ENCODE peak calls at places on chromosome 15, in eight cellular contexts. I is pancreas, M is fibroblast of mammary gland, F is kidney, R is kidney epithelial cell, N is epithelial cell of proximal tubule, L is choroid plexus epithelial cell, E is BJ. W is an unnamed sample.

GRCh38 chr15:35306361-35306981 is 221.4 kb upstream of the NANOGP8 start:
- DNase-seq in I (no peak), M (peak), F (no peak), R (peak), N (peak), L (peak), E (no peak), W (peak)

GRCh38 chr15:100903191-100903590 is 16.0 kb upstream of the LRRK1 start:
- DNase-seq in I (no peak), M (no peak), F (no peak), R (no peak), N (no peak), L (no peak), E (no peak), W (no peak)

GRCh38 chr15:40807888-40808194 is 568 bp upstream of the DNAJC17 start:
- DNase-seq in I (no peak), M (peak), F (no peak), R (no peak), N (no peak), L (no peak), E (no peak), W (no peak)

GRCh38 chr15:88904808-88905327 is 8.3 kb downstream of the MFGE8 start:
- DNase-seq in I (peak), M (peak), F (peak), R (no peak), N (no peak), L (peak), E (peak), W (no peak)

GRCh38 chr15:56869573-56869972 is 48.9 kb upstream of the TCF12 start:
- DNase-seq in I (peak), M (peak), F (no peak), R (no peak), N (no peak), L (peak), E (no peak), W (no peak)

GRCh38 chr15:36407647-36408046 is 171.8 kb upstream of the CDIN1 start:
- DNase-seq in I (no peak), M (peak), F (no peak), R (peak), N (peak), L (peak), E (peak), W (no peak)

GRCh38 chr15:59222106-59222505 is 15.5 kb downstream of the LDHAL6B start:
- DNase-seq in I (no peak), M (peak), F (no peak), R (peak), N (no peak), L (peak), E (peak), W (no peak)

GRCh38 chr15:31523655-31524049 is 197.0 kb downstream of the KLF13 start:
- DNase-seq in I (no peak), M (no peak), F (no peak), R (no peak), N (no peak), L (no peak), E (no peak), W (no peak)

GRCh38 chr15:78749831-78750230 is 61.4 kb downstream of the ADAMTS7 start:
- DNase-seq in I (no peak), M (no peak), F (peak), R (no peak), N (no peak), L (no peak), E (no peak), W (no peak)

GRCh38 chr15:90685688-90686434 is 31.3 kb upstream of the BLM start:
- DNase-seq in I (no peak), M (no peak), F (no peak), R (no peak), N (no peak), L (no peak), E (no peak), W (no peak)

GRCh38 chr15:80367661-80368060 is 36.5 kb upstream of the ARNT2 start:
- DNase-seq in I (no peak), M (peak), F (no peak), R (no peak), N (no peak), L (peak), E (no peak), W (no peak)

GRCh38 chr15:57647071-57647790 is 55.5 kb downstream of the MYZAP start:
- DNase-seq in I (no peak), M (no peak), F (no peak), R (no peak), N (no peak), L (no peak), E (no peak), W (no peak)

GRCh38 chr15:48458876-48459275 is 127.6 kb downstream of the DUT start:
- DNase-seq in I (no peak), M (peak), F (no peak), R (no peak), N (no peak), L (no peak), E (no peak), W (no peak)

GRCh38 chr15:84749111-84749991 is 959 bp downstream of the ZNF592 start:
- DNase-seq in I (peak), M (peak), F (peak), R (no peak), N (no peak), L (peak), E (no peak), W (no peak)

GRCh38 chr15:90101969-90102890 is at the start of gene IDH2:
- DNase-seq in I (peak), M (peak), F (peak), R (no peak), N (no peak), L (peak), E (no peak), W (no peak)

GRCh38 chr15:92654662-92655061 is 913 bp downstream of the FAM174B start:
- DNase-seq in I (no peak), M (no peak), F (no peak), R (no peak), N (no peak), L (no peak), E (no peak), W (no peak)

GRCh38 chr15:92653366-92653765 is 2.2 kb downstream of the FAM174B start:
- DNase-seq in I (no peak), M (no peak), F (no peak), R (no peak), N (no peak), L (no peak), E (no peak), W (no peak)

GRCh38 chr15:92655178-92655995 is at the start of gene FAM174B:
- DNase-seq in I (peak), M (peak), F (no peak), R (no peak), N (no peak), L (no peak), E (no peak), W (no peak)

GRCh38 chr15:92652576-92652966 is 3.0 kb downstream of the FAM174B start:
- DNase-seq in I (peak), M (no peak), F (no peak), R (no peak), N (no peak), L (no peak), E (no peak), W (no peak)

DNA sequence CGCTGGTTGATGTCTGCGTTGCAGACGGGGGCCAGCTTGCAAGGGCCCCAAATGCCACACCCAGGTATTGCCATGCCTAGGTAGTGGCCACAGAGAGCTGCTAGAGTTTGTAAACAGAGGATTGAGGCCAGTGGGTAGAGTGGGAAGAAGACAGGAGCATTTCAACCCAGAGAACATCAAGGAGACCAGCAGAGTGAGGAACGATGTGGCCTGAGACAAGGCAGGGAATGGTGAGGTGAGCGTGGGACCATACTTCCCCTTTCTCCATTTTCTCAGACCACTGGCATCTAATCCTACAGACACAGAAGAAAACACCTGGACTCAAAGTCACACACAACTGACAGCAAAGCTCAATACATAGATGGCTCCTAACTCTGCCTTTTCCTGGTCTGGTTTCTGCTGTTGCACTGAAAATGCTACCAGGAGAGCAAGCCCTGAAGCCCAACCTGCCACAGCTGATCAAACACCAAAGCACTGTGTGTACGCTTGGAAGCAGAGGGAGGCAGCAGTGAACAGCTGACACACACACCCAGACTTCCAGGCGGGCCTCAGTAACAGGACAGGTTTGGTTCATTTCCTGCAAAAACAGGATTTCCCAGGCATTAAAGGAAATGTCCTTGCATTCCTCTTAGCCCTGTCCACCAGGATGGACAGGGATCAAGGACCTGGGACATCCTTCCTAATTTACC is 1.6 kb downstream of the FAM174B start:
- DNase-seq in I (peak), M (no peak), F (no peak), R (no peak), N (no peak), L (peak), E (no peak), W (no peak)
- H3K4me3 ChIP-seq in I (peak), M (no peak), F (no peak), R (peak), N (peak), L (no peak), E (peak), W (peak)

GRCh38 chr15:60518511-60518910 is 39.6 kb upstream of the ICE2 start:
- DNase-seq in I (no peak), M (no peak), F (no peak), R (no peak), N (no peak), L (no peak), E (no peak), W (no peak)

GRCh38 chr15:60520825-60521368 is 42.0 kb upstream of the ICE2 start:
- DNase-seq in I (peak), M (peak), F (no peak), R (peak), N (no peak), L (peak), E (no peak), W (no peak)

GRCh38 chr15:60519218-60519617 is 40.3 kb upstream of the ICE2 start:
- DNase-seq in I (no peak), M (peak), F (no peak), R (no peak), N (no peak), L (peak), E (no peak), W (no peak)

GRCh38 chr15:60523056-60523455 is 44.1 kb upstream of the ICE2 start:
- DNase-seq in I (no peak), M (peak), F (no peak), R (no peak), N (no peak), L (peak), E (no peak), W (no peak)

DNA sequence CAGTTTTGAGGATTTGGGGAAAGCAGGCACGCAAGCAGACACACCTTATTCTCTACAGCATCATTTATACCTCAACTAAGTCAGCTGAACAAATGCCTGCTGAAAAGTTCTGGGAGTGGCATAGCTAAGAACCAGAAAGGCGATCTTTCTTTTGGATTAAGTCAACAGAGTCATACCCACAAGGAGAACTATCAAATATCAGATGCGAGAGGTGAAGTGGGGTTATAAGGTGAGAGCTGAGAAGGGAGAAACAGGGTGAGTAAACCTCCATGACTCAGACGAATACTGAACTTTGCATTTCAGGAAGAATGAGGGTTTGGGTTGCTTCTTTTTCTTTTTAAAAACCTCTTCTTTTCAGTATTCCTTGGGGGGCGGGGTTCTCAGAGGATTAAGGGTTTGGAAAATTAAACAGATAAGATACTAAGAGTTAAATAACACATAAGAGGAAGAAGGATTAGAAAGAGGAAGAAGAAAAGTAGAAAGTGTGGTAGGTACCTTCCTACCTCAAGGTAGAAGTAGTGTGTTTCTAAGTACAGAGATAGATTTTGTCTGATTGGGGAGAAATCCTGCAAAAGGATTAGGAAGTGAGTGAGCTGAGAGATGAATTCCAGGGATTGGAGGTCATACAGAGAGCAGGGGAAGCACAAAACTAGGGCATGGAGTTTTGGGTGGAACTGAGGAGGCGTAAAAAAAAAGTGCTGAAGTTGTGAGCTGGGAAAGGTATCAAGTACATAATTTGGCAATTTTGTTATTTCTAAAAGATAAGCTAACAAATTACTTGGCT is 41.3 kb upstream of the ICE2 start:
- DNase-seq in I (no peak), M (peak), F (no peak), R (peak), N (no peak), L (peak), E (no peak), W (no peak)
- TF ChIP-seq CTCF in I (no peak), M (no peak), F (no peak), R (no peak), N (no peak), L (no peak), E (no peak), W (no peak)

GRCh38 chr15:85860394-85861161 is 65.9 kb upstream of the KLHL25 start:
- DNase-seq in I (no peak), M (no peak), F (no peak), R (no peak), N (no peak), L (no peak), E (no peak), W (no peak)

GRCh38 chr15:85852969-85853368 is 58.2 kb upstream of the KLHL25 start:
- DNase-seq in I (no peak), M (no peak), F (no peak), R (no peak), N (no peak), L (no peak), E (no peak), W (no peak)

GRCh38 chr15:85854345-85855097 is 59.8 kb upstream of the KLHL25 start:
- DNase-seq in I (no peak), M (peak), F (no peak), R (no peak), N (no peak), L (peak), E (no peak), W (no peak)

GRCh38 chr15:85859671-85860070 is 64.9 kb upstream of the KLHL25 start:
- DNase-seq in I (no peak), M (no peak), F (no peak), R (no peak), N (no peak), L (no peak), E (no peak), W (no peak)

DNA sequence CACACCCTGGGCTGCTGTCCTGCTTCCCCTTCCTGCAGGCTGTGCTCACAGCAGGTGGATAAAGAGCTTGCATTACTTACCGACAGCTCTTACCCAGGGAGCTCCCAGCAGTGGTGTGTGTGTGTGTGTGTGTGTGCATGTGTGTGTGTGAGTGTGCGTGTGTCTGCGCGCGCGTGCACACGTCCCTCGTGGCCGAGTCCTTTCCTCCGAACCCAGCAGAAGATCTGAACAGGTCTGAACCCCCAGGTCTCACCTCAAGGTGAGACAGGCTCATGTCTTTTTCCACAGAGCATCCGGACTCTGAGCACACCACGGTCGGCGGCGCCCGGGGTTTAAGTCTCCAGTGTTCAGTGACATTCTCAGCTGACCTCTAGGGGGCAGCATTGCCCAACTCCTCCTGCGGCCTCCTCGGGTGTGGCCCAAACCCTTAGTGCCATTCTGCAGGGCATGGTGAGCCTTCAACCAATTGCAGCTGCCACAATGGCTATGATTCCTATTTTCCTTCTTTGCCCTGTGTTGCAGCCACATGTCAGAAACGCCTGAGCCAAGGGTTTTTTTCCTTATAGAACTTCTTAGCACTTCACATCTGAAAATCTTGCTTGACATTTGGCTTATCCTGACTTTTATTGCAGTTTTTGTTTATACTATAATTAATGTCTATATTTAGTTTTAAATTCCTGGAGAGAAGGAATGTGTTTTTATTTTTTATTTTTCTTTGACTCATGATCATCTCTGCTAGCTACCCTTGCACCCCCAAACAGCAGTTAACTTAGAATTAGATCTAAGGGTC is 64.1 kb upstream of the KLHL25 start:
- DNase-seq in I (peak), M (peak), F (peak), R (no peak), N (no peak), L (peak), E (no peak), W (no peak)
- H3K4me3 ChIP-seq in I (no peak), M (no peak), F (no peak), R (no peak), N (no peak), L (peak), E (no peak), W (peak)

DNA sequence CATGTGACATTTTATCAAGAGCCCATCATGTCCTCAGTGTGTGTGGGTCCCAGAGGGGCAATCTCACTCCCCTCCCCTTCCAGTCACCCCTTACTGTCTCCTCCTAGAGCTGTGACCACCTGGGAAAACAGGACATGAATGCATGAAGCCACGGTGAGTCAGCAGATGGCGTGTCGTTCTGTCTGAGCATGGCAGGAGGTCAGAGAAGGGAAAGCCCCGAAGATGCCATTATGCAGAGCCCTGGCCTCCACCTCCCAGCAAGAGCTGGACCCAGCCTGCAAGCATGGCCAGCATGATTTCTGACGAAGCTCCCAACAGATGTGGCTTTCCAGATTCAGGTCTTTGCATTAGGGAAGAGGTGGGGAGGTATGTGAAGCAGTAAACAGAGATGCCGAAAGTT is 118.4 kb downstream of the TLE3 start:
- DNase-seq in I (no peak), M (peak), F (no peak), R (peak), N (peak), L (peak), E (no peak), W (no peak)
- TF ChIP-seq CTCF in I (no peak), M (no peak), F (no peak), R (no peak), N (peak), L (no peak), E (no peak), W (no peak)

GRCh38 chr15:75369897-75370581 is 1.6 kb upstream of the MAN2C1 start:
- DNase-seq in I (no peak), M (no peak), F (no peak), R (no peak), N (no peak), L (no peak), E (no peak), W (no peak)
- H3K4me3 ChIP-seq in I (no peak), M (no peak), F (no peak), R (no peak), N (no peak), L (no peak), E (no peak), W (no peak)

GRCh38 chr15:76973362-76973743 is 21.6 kb upstream of the PSTPIP1 start:
- DNase-seq in I (no peak), M (peak), F (no peak), R (no peak), N (no peak), L (peak), E (no peak), W (no peak)
- TF ChIP-seq CTCF in I (no peak), M (peak), F (peak), R (peak), N (peak), L (peak), E (peak), W (peak)